ENCODE peak calls at places on chromosomes 13 and 19, in four cellular contexts. H is LoVo; R is activated CD4-positive, CD25-positive, alpha-beta regulatory T cell; L is HEK293T. O is an unnamed sample.

GRCh38 chr19:11673608-11674041 is 65.1 kb downstream of the ZNF823 start:
- DNase-seq in H (peak), R (no peak), L (peak), O (peak)

GRCh38 chr19:55390461-55390880 is 4.7 kb downstream of the RPL28 start:
- DNase-seq in H (no peak), R (no peak), L (no peak), O (no peak)

GRCh38 chr19:39175564-39175963 is 21.2 kb upstream of the NCCRP1 start:
- DNase-seq in H (no peak), R (no peak), L (no peak), O (no peak)

GRCh38 chr13:90238433-90238832 is 1109.1 kb upstream of the MIR17HG start:
- DNase-seq in H (no peak), R (no peak), L (no peak), O (no peak)

GRCh38 chr19:5318306-5318705 is 22.3 kb downstream of the PTPRS start:
- DNase-seq in H (no peak), R (no peak), L (no peak), O (no peak)

GRCh38 chr19:47444388-47444821 is 25.1 kb upstream of the MEIS3 start:
- DNase-seq in H (no peak), R (no peak), L (no peak), O (peak)

GRCh38 chr19:28393574-28394336 is 819.2 kb downstream of the UQCRFS1 start:
- DNase-seq in H (no peak), R (no peak), L (no peak), O (no peak)

GRCh38 chr19:47529018-47529742 is 14.3 kb upstream of the NAPA start:
- DNase-seq in H (no peak), R (no peak), L (no peak), O (no peak)

GRCh38 chr13:23656637-23657036 is 86.4 kb downstream of the TNFRSF19 start:
- DNase-seq in H (no peak), R (no peak), L (no peak), O (no peak)

GRCh38 chr13:32427852-32428580 is at the start of gene N4BP2L1:
- DNase-seq in H (peak), R (peak), L (no peak), O (peak)

GRCh38 chr13:42361701-42362100 is 89.7 kb downstream of the AKAP11 start:
- DNase-seq in H (no peak), R (no peak), L (no peak), O (no peak)

GRCh38 chr13:98313938-98314292 is 136.8 kb upstream of the RNF113B start:
- DNase-seq in H (no peak), R (no peak), L (no peak), O (no peak)

GRCh38 chr13:110306960-110307696 is at the start of the genes COL4A1 and COL4A2:
- DNase-seq in H (no peak), R (no peak), L (peak), O (no peak)

GRCh38 chr19:5436101-5436947 is 18.9 kb upstream of the ZNRF4 start:
- DNase-seq in H (no peak), R (no peak), L (peak), O (no peak)

GRCh38 chr19:40139533-40140287 is 49.0 kb upstream of the ZNF780A start:
- DNase-seq in H (peak), R (no peak), L (peak), O (peak)

GRCh38 chr13:82993417-82993816 is 888.9 kb downstream of the SLITRK1 start:
- DNase-seq in H (no peak), R (no peak), L (no peak), O (no peak)

GRCh38 chr19:7772752-7773291 is 9.8 kb downstream of the CLEC4M start:
- DNase-seq in H (peak), R (no peak), L (no peak), O (no peak)

GRCh38 chr13:114313061-114313860 is 1.0 kb upstream of the CHAMP1 start:
- DNase-seq in H (peak), R (no peak), L (no peak), O (no peak)

GRCh38 chr13:35716186-35716585 is 239.7 kb upstream of the MAB21L1 start:
- DNase-seq in H (peak), R (no peak), L (no peak), O (no peak)

GRCh38 chr19:13260883-13261653 is 110.9 kb downstream of the IER2 start:
- DNase-seq in H (peak), R (no peak), L (no peak), O (no peak)

O was measured in HuH-7.